ENCODE peak calls at places on chromosomes 5 and 9, in five cellular contexts. N is prostate gland, V is bronchial epithelial cell, B is HCT116, J is HFF-Myc. L is an unnamed sample.

GRCh38 chr5:178535299-178536175 is 54.7 kb downstream of the COL23A1 start:
- DNase-seq in J (no peak), B (no peak), N (no peak), V (no peak), L (no peak)

GRCh38 chr5:179288809-179289185 is 56.5 kb downstream of the ADAMTS2 start:
- DNase-seq in N (no peak), V (no peak), J (no peak), B (no peak), L (no peak)

GRCh38 chr5:82164109-82164956 is 113.8 kb downstream of the RPS23 start:
- DNase-seq in V (peak), J (peak), B (no peak), N (no peak), L (peak)

GRCh38 chr5:107542428-107542827 is 128.3 kb downstream of the EFNA5 start:
- DNase-seq in N (peak), B (peak), V (peak), J (peak), L (peak)

GRCh38 chr5:119417891-119418781 is 34.2 kb upstream of the HSD17B4 start:
- DNase-seq in V (peak), N (no peak), B (no peak), J (peak), L (peak)

GRCh38 chr5:143506881-143507552 is 103.5 kb upstream of the NR3C1 start:
- DNase-seq in J (peak), B (no peak), N (peak), V (peak), L (peak)

GRCh38 chr5:132098151-132098594 is 24.6 kb downstream of the CSF2 start:
- DNase-seq in B (no peak), V (peak), J (no peak), N (no peak), L (peak)

GRCh38 chr9:137317021-137317978 is 15.2 kb upstream of the NRARP start:
- DNase-seq in J (no peak), N (no peak), B (no peak), V (no peak), L (no peak)

GRCh38 chr9:16062542-16063240 is 509.8 kb downstream of the CCDC171 start:
- DNase-seq in N (no peak), B (peak), J (peak), V (peak), L (peak)

GRCh38 chr9:72041775-72042194 is 18.6 kb downstream of the C9orf57 start:
- DNase-seq in V (peak), B (no peak), N (peak), J (peak), L (peak)

GRCh38 chr5:40288791-40289475 is 390.8 kb upstream of the PTGER4 start:
- DNase-seq in J (no peak), V (no peak), B (no peak), N (no peak), L (no peak)

GRCh38 chr5:124995451-124995850 is 249.0 kb upstream of the ZNF608 start:
- DNase-seq in V (no peak), N (no peak), B (no peak), J (peak), L (no peak)

GRCh38 chr9:5008206-5008605 is 23.1 kb downstream of the JAK2 start:
- DNase-seq in J (no peak), N (no peak), V (peak), B (no peak), L (peak)

GRCh38 chr9:17088566-17088965 is 46.3 kb upstream of the CNTLN start:
- DNase-seq in N (no peak), B (no peak), J (no peak), V (no peak), L (no peak)

GRCh38 chr5:168712280-168712924 is 133.2 kb upstream of the PANK3 start:
- DNase-seq in V (peak), N (no peak), J (peak), B (peak), L (peak)

GRCh38 chr5:100889165-100889564 is 13.9 kb downstream of the ST8SIA4 start:
- DNase-seq in B (no peak), N (no peak), J (no peak), V (no peak), L (no peak)

GRCh38 chr9:121609845-121610637 is 41.4 kb upstream of the DAB2IP start:
- DNase-seq in B (peak), V (peak), J (no peak), N (peak), L (peak)

GRCh38 chr9:133604214-133604613 is 5.0 kb downstream of the FAM163B start:
- DNase-seq in B (no peak), N (no peak), V (no peak), J (no peak), L (no peak)

GRCh38 chr5:175444905-175445456 is 999 bp upstream of the DRD1 start:
- DNase-seq in J (no peak), V (no peak), B (no peak), N (no peak), L (no peak)

GRCh38 chr5:98714710-98715109 is 58.8 kb upstream of the RGMB start:
- DNase-seq in J (no peak), V (no peak), B (no peak), N (no peak), L (no peak)

GRCh38 chr5:88355490-88356050 is 86.9 kb upstream of the TMEM161B start:
- DNase-seq in N (no peak), V (no peak), J (no peak), B (no peak), L (no peak)

GRCh38 chr5:78920604-78921003 is 64.5 kb downstream of the ARSB start:
- DNase-seq in V (no peak), B (no peak), J (peak), N (no peak), L (peak)

GRCh38 chr9:17556255-17556654 is 22.6 kb upstream of the SH3GL2 start:
- DNase-seq in V (no peak), B (no peak), N (no peak), J (no peak), L (no peak)

GRCh38 chr9:127729522-127730256 is 5.4 kb downstream of the TOR2A start:
- DNase-seq in V (no peak), J (no peak), N (no peak), B (no peak), L (no peak)

GRCh38 chr5:77843570-77844407 is 67.7 kb upstream of the TBCA start:
- DNase-seq in B (no peak), J (no peak), N (no peak), V (no peak), L (peak)

GRCh38 chr9:115391166-115391825 is 273.3 kb upstream of the TNC start:
- DNase-seq in V (no peak), B (no peak), N (no peak), J (no peak), L (peak)

GRCh38 chr9:13805566-13805965 is 508.4 kb downstream of the NFIB start:
- DNase-seq in V (no peak), J (no peak), N (no peak), B (no peak), L (no peak)

GRCh38 chr9:88390371-88390990 is 2.2 kb downstream of the SPIN1 start:
- DNase-seq in J (no peak), V (no peak), N (no peak), B (no peak), L (peak)
- H3K4me3 ChIP-seq in J (peak), V (no peak), N (no peak), B (no peak), L (no peak)

GRCh38 chr9:126702501-126703329 is 89.0 kb downstream of the LMX1B start:
- DNase-seq in V (no peak), B (no peak), N (no peak), J (no peak), L (no peak)
- TF ChIP-seq CTCF in V (peak), B (peak), N (peak), J (peak), L (peak)

GRCh38 chr5:52498607-52499006 is 289.1 kb upstream of the ITGA1 start:
- DNase-seq in B (no peak), V (no peak), N (no peak), J (no peak), L (no peak)

GRCh38 chr5:52497133-52497693 is 290.5 kb upstream of the ITGA1 start:
- DNase-seq in N (no peak), J (no peak), B (no peak), V (no peak), L (no peak)

GRCh38 chr5:52504584-52505240 is 283.0 kb upstream of the ITGA1 start:
- DNase-seq in B (no peak), V (no peak), N (no peak), J (no peak), L (no peak)

DNA sequence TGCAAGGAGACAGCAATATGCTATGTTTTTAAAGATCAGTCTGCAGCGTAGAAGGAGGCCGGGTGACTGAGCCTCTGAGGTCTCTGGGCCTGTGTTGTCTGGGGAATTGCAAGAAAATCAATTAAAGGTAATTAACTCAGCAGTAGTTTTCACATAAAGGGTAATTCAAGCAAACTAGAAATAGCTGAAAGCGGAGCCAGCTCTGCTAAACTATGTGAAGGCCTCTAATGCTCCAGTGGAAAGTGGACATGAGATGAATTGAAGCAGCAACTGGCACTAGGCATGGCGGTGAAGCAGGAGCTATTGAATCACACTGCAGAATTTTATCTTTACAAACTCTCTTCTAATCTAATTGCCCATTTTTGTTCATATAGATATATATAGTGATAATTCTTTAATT is 285.1 kb upstream of the ITGA1 start:
- DNase-seq in N (no peak), J (no peak), B (no peak), V (no peak), L (no peak)
- H3K4me3 ChIP-seq in N (no peak), J (no peak), B (no peak), V (no peak), L (no peak)

GRCh38 chr5:96373006-96373405 is 60.0 kb downstream of the PCSK1 start:
- DNase-seq in V (no peak), B (no peak), J (no peak), N (no peak), L (no peak)
- TF ChIP-seq CTCF in V (no peak), B (no peak), J (no peak), N (no peak), L (no peak)

GRCh38 chr9:38233796-38234355 is 158.6 kb upstream of the ALDH1B1 start:
- DNase-seq in J (no peak), N (no peak), V (no peak), B (no peak), L (no peak)
- H3K4me3 ChIP-seq in J (no peak), N (no peak), V (no peak), B (no peak), L (no peak)

DNA sequence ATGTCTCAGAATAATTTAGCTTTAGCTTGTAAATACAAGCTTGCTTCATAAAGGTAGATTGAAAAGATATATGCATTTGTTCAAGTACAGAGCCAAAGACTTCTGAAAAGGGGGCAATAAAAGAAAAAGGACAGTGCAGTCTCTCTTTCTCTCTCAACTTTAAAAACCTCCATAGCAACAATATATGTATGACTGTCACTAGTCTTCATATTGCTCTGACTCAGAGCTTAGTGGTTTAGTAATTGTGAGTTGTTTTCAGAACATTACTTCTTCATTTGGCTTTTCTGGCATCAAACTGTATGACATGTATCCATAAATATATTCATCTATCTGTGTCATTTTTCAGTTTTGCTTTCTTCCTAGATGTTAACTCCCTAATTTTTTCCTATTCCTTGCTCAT is 194.6 kb upstream of the KIF2A start:
- DNase-seq in V (peak), B (no peak), N (no peak), J (no peak), L (no peak)
- TF ChIP-seq CTCF in V (no peak), B (no peak), N (no peak), J (no peak), L (no peak)

GRCh38 chr5:14908195-14908594 is 36.6 kb upstream of the ANKH start:
- DNase-seq in B (no peak), N (no peak), V (peak), J (peak), L (peak)
- H3K4me3 ChIP-seq in B (no peak), N (no peak), V (no peak), J (no peak), L (no peak)

DNA sequence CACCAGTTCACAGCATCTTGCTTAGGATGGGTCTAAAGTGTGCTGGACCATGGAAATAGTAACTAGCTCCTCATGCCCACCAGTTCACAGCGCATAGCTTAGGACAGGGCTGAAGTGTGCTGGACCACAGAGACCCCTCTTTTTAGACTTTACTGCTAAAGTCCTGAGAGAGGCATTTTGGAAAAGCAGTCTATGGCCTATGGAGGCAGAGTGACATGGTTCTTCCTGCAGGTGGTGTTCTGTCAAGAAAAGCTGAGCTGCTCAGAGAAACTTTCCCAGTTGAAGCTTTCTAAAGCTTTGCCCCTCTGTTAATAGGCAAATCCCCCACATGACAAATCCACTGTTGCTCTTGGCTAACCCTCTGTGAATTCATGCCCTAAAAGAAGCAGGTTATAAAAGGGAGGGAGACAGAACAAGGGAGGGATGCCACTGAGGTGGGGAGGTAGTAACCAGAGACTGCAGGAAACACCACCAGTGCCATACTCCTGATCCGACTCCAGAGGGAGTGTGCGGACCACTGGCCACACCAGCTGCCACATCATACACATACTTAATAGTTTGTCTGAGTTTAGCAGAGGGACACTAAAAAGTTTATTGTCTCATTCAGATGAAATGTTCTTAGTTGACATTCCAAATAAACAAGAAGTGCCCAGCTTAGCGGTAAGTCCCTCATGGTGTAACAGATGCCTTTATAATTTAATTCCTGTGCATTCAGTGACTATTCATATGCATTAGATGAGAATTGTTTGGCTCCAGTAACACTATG is 236.1 kb upstream of the NFIL3 start:
- DNase-seq in B (peak), J (no peak), V (peak), N (peak), L (peak)
- TF ChIP-seq CTCF in B (peak), J (peak), V (peak), N (peak), L (peak)

GRCh38 chr9:129557192-129558036 is 63.5 kb downstream of the C9orf50 start:
- DNase-seq in J (peak), V (no peak), B (peak), N (no peak), L (no peak)
- H3K4me3 ChIP-seq in J (no peak), V (no peak), B (peak), N (no peak), L (no peak)